ENCODE peak calls at places on chromosomes 2 and 18, in ten cellular contexts. E, B, U, Q, L, O, X, Z, P and Y are unnamed samples.

GRCh38 chr2:128809256-128809636 is 490.6 kb upstream of the HS6ST1 start:
- DNase-seq in E (no peak), B (no peak), U (no peak), Q (peak; percentile 54), L (no peak), O (no peak), X (no peak), Z (no peak), P (no peak), Y (no peak)

GRCh38 chr18:35478520-35479435 is 19.0 kb downstream of the INO80C start:
- DNase-seq in E (peak; percentile 88), B (no peak), U (no peak), Q (peak; percentile 99), L (peak; percentile 94), O (peak; percentile 78), X (no peak), Z (peak; percentile 68), P (peak; percentile 95), Y (peak; percentile 96)

GRCh38 chr2:199798881-199799580 is 52.0 kb downstream of the FTCDNL1 start:
- DNase-seq in E (no peak), B (peak; percentile 59), U (no peak), Q (no peak), L (peak; percentile 51), O (peak; percentile 80), X (no peak), Z (peak; percentile 38), P (no peak), Y (no peak)

GRCh38 chr18:13797157-13797611 is 26.8 kb upstream of the MC5R start:
- DNase-seq in E (peak; percentile 36), B (no peak), U (no peak), Q (no peak), L (no peak), O (no peak), X (no peak), Z (peak; percentile 21), P (no peak), Y (no peak)

GRCh38 chr2:197327776-197328169 is 17.2 kb upstream of the ANKRD44 start:
- DNase-seq in E (no peak), B (no peak), U (no peak), Q (no peak), L (no peak), O (no peak), X (no peak), Z (no peak), P (no peak), Y (no peak)

GRCh38 chr2:121121661-121122060 is 163.3 kb downstream of the TFCP2L1 start:
- DNase-seq in E (no peak), B (no peak), U (no peak), Q (no peak), L (no peak), O (no peak), X (no peak), Z (no peak), P (no peak), Y (no peak)

GRCh38 chr2:240901986-240902614 is 4.0 kb upstream of the CROCC2 start:
- DNase-seq in E (no peak), B (no peak), U (no peak), Q (no peak), L (no peak), O (no peak), X (no peak), Z (no peak), P (no peak), Y (no peak)

GRCh38 chr2:101520246-101520645 is 45.3 kb upstream of the RFX8 start:
- DNase-seq in E (peak; percentile 52), B (no peak), U (no peak), Q (peak; percentile 73), L (no peak), O (no peak), X (no peak), Z (peak; percentile 76), P (peak; percentile 63), Y (no peak)

GRCh38 chr2:48548871-48549270 is 18.9 kb downstream of the STON1 start:
- DNase-seq in E (peak; percentile 6), B (no peak), U (no peak), Q (no peak), L (no peak), O (no peak), X (no peak), Z (no peak), P (no peak), Y (no peak)

DNA sequence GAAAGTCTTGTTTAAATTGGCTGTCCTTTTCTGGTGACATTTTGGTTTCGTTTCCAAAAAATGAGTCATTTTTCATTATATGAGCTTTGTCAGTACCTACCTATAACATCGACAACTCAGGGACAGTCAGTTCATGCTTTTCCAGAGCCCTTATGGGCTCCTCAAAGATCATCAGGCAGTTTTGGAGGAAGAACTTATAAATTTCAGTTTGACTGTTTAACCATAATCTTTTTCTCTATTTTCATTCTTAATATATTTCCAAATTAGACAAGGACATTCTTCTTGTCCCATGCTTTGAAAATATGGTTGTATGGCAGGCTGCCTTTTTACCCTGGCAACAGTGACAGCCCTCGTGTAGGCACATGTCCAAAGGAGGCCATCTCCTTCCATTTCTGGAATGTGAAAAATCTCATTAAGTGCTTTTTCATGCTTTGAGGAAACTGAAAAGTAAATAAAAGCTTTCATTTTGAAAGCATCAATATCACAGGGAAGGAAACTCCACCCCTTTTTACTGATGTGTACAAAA is 7.3 kb upstream of the PROC start:
- DNase-seq in E (peak; percentile 80), B (peak; percentile 26), U (no peak), Q (peak; percentile 44), L (no peak), O (peak; percentile 85), X (no peak), Z (peak; percentile 69), P (peak; percentile 44), Y (no peak)
- H3K4me3 ChIP-seq in E (no peak overlapping the region), B (no peak overlapping the region), U (no peak overlapping the region), Q (no peak overlapping the region), L (no peak overlapping the region), O (no peak overlapping the region), X (no peak overlapping the region), Z (no peak overlapping the region), P (peak overlapping the region; percentile 5), Y (no peak overlapping the region)

GRCh38 chr2:172246649-172247048 is 143.9 kb upstream of the DLX2 start:
- DNase-seq in E (peak; percentile 36), B (no peak), U (peak; percentile 22), Q (peak; percentile 72), L (no peak), O (no peak), X (no peak), Z (no peak), P (no peak), Y (no peak)
- H3K4me3 ChIP-seq in E (no peak overlapping the region), B (no peak overlapping the region), U (no peak overlapping the region), Q (no peak overlapping the region), L (no peak overlapping the region), O (no peak overlapping the region), X (no peak overlapping the region), Z (no peak overlapping the region), P (no peak overlapping the region), Y (no peak overlapping the region)

DNA sequence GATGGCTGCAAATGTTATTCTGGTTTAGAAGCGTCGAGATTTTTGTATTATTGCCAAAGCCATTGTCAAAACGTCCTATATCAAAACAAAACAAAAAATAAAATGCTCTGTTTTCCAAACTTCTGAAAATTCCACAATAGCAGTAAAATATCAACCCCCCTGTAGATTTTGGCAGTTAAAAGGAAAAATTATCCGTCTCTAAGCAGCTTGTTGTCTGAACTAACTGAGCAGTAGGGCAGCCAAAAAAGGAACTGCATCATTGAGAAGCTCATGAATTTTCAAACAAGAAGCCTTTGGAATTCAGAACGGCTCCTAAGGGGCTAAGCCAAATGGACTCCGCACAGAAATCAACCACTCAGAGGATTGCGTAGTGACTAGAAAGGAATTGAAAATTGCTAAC is 195.5 kb upstream of the CWC22 start:
- DNase-seq in E (peak; percentile 51), B (no peak), U (peak; percentile 2), Q (peak; percentile 38), L (no peak), O (no peak), X (no peak), Z (peak; percentile 38), P (no peak), Y (no peak)
- H3K4me3 ChIP-seq in E (no peak overlapping the region), B (no peak overlapping the region), U (no peak overlapping the region), Q (no peak overlapping the region), L (no peak overlapping the region), O (no peak overlapping the region), X (no peak overlapping the region), Z (no peak overlapping the region), P (no peak overlapping the region), Y (no peak overlapping the region)

DNA sequence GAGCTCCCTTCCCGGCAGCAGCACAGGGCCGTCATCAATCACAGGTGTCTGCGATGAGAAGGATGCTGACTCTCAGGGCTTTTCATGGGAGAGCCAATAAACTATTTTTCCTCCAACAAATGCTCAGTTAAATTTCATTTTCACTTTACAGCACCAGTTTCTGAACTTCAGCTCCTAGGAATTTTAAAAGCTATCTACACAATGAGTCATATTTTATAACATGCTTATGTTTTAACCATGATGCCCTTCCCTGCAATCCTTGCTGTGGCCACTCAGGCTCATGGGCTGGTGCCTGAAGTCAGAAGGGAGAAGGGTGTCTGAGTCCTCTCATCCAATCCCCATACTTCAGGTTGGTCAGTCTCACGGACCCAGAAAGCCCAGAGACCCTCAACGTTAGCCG is 123.6 kb downstream of the AFF3 start:
- DNase-seq in E (peak; percentile 63), B (no peak), U (no peak), Q (peak; percentile 38), L (no peak), O (no peak), X (no peak), Z (peak; percentile 10), P (peak; percentile 28), Y (no peak)
- H3K4me3 ChIP-seq in E (no peak overlapping the region), B (no peak overlapping the region), U (no peak overlapping the region), Q (no peak overlapping the region), L (no peak overlapping the region), O (no peak overlapping the region), X (no peak overlapping the region), Z (no peak overlapping the region), P (no peak overlapping the region), Y (no peak overlapping the region)

GRCh38 chr18:59265246-59266018 is 7.8 kb downstream of the RAX start:
- DNase-seq in E (no peak), B (no peak), U (peak; percentile 96), Q (no peak), L (no peak), O (no peak), X (no peak), Z (no peak), P (no peak), Y (no peak)
- H3K4me3 ChIP-seq in E (no peak overlapping the region), B (no peak overlapping the region), U (peak overlapping the region; percentile 57), Q (peak overlapping the region; percentile 19), L (peak overlapping the region; percentile 25), O (no peak overlapping the region), X (no peak overlapping the region), Z (peak overlapping the region; percentile 24), P (peak overlapping the region; percentile 35), Y (peak overlapping the region; percentile 6)